ENCODE peak calls at places on chromosomes 4 and X, in five cellular contexts. T is heart left ventricle, H is Peyer's patch, E is tibial nerve, S is right lobe of liver. Z is an unnamed sample.

GRCh38 chr4:83320548-83320947 is 14.1 kb downstream of the HPSE start:
- DNase-seq in T (peak), H (no peak), E (peak), S (peak), Z (peak)

GRCh38 chr4:4783847-4784246 is 75.6 kb upstream of the MSX1 start:
- DNase-seq in T (no peak), H (no peak), E (no peak), S (no peak), Z (no peak)

GRCh38 chrX:31497086-31497485 is 425.2 kb upstream of the FTHL17 start:
- DNase-seq in T (no peak), H (no peak), E (no peak), S (no peak), Z (no peak)

GRCh38 chr4:31241504-31241903 is 521.3 kb downstream of the PCDH7 start:
- DNase-seq in T (no peak), H (no peak), E (no peak), S (no peak), Z (no peak)

GRCh38 chrX:131288738-131289511 is at the start of gene IGSF1:
- DNase-seq in T (no peak), H (no peak), E (peak), S (peak), Z (peak)

GRCh38 chrX:136268051-136269048 is 17.1 kb upstream of the MAP7D3 start:
- DNase-seq in T (peak), H (peak), E (peak), S (no peak), Z (peak)

GRCh38 chrX:53237056-53237455 is 12.0 kb upstream of the KDM5C start:
- DNase-seq in T (no peak), H (no peak), E (no peak), S (no peak), Z (no peak)

GRCh38 chrX:42149786-42150185 is 226.4 kb upstream of the CASK start:
- DNase-seq in T (no peak), H (no peak), E (no peak), S (no peak), Z (no peak)

GRCh38 chr4:51958199-51958968 is 61.8 kb downstream of the LRRC66 start:
- DNase-seq in T (no peak), H (no peak), E (no peak), S (no peak), Z (no peak)

GRCh38 chrX:70087857-70088256 is 25.6 kb downstream of the OTUD6A start:
- DNase-seq in T (peak), H (no peak), E (no peak), S (no peak), Z (no peak)

GRCh38 chrX:153765138-153766079 is 1.4 kb downstream of the PLXNB3 start:
- DNase-seq in T (no peak), H (no peak), E (no peak), S (peak), Z (peak)

GRCh38 chr4:119525005-119525749 is 103.4 kb downstream of the PDE5A start:
- DNase-seq in T (no peak), H (no peak), E (no peak), S (no peak), Z (no peak)

GRCh38 chrX:97211070-97211469 is 327.4 kb downstream of the RPA4 start:
- DNase-seq in T (no peak), H (no peak), E (no peak), S (no peak), Z (no peak)

GRCh38 chrX:24339911-24340310 is 20.5 kb upstream of the SUPT20HL1 start:
- DNase-seq in T (no peak), H (no peak), E (no peak), S (no peak), Z (no peak)

GRCh38 chrX:77572322-77572721 is 125.1 kb downstream of the FGF16 start:
- DNase-seq in T (no peak), H (no peak), E (no peak), S (no peak), Z (no peak)

GRCh38 chr4:39045791-39046221 is 13.6 kb upstream of the TMEM156 start:
- DNase-seq in T (no peak), H (no peak), E (no peak), S (no peak), Z (no peak)

GRCh38 chr4:23463071-23463470 is 426.8 kb downstream of the PPARGC1A start:
- DNase-seq in T (no peak), H (no peak), E (no peak), S (no peak), Z (no peak)

GRCh38 chr4:141210168-141210567 is 10.5 kb upstream of the ZNF330 start:
- DNase-seq in T (no peak), H (no peak), E (no peak), S (no peak), Z (no peak)

GRCh38 chrX:131626681-131627296 is 82.9 kb downstream of the OR13H1 start:
- DNase-seq in T (no peak), H (no peak), E (no peak), S (no peak), Z (no peak)

GRCh38 chrX:72297953-72298730 is 7.6 kb downstream of the CITED1 start:
- DNase-seq in T (no peak), H (no peak), E (no peak), S (no peak), Z (no peak)

GRCh38 chr4:110620352-110621327 is 2.2 kb downstream of the PITX2 start:
- DNase-seq in T (no peak), H (no peak), E (no peak), S (no peak), Z (no peak)

GRCh38 chr4:176664964-176665363 is 127.8 kb downstream of the VEGFC start:
- DNase-seq in T (no peak), H (no peak), E (no peak), S (no peak), Z (no peak)

GRCh38 chr4:169114341-169114974 is 104.4 kb upstream of the CBR4 start:
- DNase-seq in T (no peak), H (no peak), E (no peak), S (no peak), Z (no peak)

GRCh38 chr4:163063891-163064290 is 102.8 kb downstream of the NAF1 start:
- DNase-seq in T (no peak), H (no peak), E (no peak), S (no peak), Z (peak)

DNA sequence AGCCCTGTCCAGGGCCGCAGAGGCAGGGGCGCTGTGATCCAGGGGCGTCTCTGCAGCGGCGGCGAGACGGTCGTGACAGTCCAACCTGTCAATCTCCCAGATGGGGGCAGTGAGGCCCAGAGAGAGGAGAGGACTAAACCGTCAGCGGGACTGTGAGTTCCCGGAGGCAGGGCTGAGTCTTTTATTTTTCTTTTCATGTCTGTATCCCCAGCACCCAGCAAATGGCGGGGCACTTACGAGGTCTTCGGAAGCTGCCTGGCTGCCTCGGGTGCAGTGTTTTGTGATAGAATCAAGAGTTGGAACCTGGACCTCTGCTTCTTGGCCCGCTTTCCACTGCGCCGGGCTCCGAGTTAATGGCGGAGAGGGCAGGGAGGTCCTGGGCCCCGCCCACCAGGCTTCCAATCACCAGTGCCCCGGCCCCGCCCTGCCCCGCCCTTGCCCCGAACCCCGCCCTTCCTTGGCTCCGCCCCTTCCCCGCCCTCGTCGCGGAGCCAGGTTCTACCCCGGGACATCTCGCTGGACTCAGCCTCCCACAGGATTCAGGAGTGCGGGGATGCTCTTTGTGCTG is 35.3 kb upstream of the GRPEL1 start:
- DNase-seq in T (peak), H (peak), E (peak), S (peak), Z (peak)
- TF ChIP-seq POLR2A in T (peak), H (peak), E (peak), S (peak), Z (no peak)

DNA sequence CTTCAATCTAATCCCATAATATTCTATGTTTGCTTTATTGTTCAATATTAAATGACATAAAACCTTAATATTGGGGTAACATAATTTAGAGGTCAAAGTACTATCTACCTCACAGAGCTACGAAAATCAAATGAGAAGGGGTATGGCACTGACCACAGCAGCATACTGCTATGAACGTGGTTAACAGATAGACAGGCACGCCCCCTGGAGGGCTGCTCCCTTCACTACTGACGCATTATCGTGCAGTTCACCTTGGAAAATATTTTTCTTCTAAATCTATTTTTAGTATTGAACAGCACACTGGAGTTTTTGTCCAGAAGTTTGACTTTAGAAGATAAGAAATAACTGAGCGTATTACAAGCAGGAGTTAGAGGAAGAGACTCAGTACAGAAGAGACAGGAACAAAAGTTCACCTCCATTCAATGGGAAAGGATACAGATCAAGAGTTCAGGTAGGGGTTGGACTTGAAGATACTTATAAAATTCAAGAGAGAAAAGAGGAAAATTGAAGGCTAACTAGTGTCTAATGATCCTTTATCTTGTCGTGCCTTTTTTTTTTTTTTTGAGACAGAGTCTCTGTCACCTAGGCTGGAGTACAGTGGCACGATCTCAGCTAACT is 22.7 kb downstream of the MAP9 start:
- DNase-seq in T (peak), H (peak), E (peak), S (peak), Z (peak)
- TF ChIP-seq CTCF in T (peak), H (no peak), E (peak), S (peak), Z (peak)

DNA sequence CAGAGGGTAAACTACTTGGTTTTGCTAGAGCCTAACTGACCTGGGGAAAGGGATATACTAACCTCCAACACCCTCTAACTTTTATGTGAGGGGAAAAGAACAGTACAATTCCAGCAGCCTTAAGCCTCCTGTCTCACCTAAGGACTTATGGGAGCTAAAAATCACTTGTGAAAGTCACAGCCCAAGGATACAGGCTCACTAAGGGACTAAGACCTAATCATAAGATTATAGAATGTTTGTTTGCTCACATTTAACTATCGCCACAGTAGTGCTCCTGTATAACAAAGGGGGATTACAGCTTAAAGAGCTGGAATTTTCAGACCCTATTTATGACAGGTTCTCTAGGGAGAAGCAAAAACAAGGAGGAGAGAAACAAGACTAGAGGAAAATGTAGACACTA is 548.7 kb downstream of the DACH2 start:
- DNase-seq in T (no peak), H (no peak), E (no peak), S (no peak), Z (no peak)
- H3K27ac ChIP-seq in T (no peak), H (no peak), E (no peak), S (no peak), Z (no peak)

DNA sequence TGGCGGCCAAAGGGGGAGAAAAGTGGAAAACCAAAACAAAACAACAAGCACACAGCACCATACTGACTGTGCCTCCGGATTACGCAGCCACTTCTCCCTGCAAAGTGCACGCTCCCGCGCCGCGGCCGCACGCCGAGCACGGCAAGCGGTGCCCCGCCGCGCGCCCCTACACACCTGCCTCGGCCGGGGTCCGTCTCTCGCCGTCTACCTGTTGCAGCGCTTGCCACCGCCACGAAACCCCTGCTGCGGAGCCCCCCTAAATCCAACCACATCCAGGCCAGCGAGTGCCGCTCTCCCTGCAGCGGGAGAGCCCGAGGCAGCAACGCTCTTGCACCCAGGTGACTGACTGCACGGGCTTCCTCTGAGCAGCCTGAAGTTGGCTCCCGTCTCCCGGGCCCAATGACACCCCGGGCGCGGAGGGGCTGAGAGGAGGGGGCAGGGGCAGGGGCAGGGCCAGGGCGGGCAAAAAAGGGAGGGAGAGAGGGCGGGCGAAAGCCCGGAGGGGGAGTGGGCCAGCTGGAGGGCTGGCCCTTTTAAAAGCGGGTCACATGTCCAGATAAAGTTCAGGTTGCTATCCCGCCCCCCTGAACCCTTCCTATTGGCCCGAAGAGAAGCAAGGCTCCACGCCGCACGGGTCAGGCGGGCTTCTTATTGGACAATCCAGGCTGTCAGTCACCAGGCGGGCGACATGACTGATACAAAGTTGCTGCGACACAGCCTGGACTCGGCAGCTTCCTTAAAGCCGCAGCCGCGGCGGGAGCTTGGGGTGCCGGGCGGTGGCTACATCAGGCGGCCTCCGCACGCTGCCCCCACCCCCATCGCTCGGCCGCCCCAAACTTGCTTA is at the start of gene NR3C2:
- DNase-seq in T (peak), H (peak), E (peak), S (peak), Z (peak)
- TF ChIP-seq POLR2A in T (peak), H (peak), E (peak), S (peak), Z (peak)

GRCh38 chrX:16665089-16665488 is 15.1 kb downstream of the S100G start:
- DNase-seq in T (no peak), H (no peak), E (no peak), S (no peak), Z (no peak)

GRCh38 chrX:16666541-16666940 is 16.6 kb downstream of the S100G start:
- DNase-seq in T (no peak), H (no peak), E (no peak), S (no peak), Z (peak)

DNA sequence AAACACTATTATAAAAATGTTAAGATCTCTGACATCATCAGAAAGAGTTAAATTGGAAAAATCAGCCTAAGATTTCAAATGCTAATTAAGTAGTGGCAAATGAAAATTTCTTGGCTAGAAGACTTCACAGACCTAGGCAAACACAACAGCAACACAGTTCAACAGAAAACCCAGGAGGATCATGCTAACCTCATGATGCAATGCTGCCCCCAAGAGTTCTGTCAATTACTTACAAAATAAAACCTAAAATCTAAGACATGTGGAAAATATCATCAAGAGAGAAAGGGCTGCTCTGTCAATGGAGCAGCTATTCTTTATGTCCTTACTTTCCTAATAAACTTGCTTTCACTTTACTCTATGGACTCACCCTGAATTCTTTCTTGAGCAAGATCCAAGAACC is 21.0 kb downstream of the S100G start:
- DNase-seq in T (no peak), H (no peak), E (no peak), S (no peak), Z (peak)
- TF ChIP-seq CTCF in T (peak), H (no peak), E (peak), S (peak), Z (peak)

GRCh38 chr4:80062527-80062926 is 10.5 kb downstream of the ANTXR2 start:
- DNase-seq in T (no peak), H (no peak), E (no peak), S (no peak), Z (no peak)

GRCh38 chr4:80053140-80053910 is 19.7 kb downstream of the ANTXR2 start:
- DNase-seq in T (no peak), H (no peak), E (no peak), S (no peak), Z (no peak)

GRCh38 chr4:80054375-80054774 is 18.7 kb downstream of the ANTXR2 start:
- DNase-seq in T (no peak), H (no peak), E (no peak), S (no peak), Z (no peak)

DNA sequence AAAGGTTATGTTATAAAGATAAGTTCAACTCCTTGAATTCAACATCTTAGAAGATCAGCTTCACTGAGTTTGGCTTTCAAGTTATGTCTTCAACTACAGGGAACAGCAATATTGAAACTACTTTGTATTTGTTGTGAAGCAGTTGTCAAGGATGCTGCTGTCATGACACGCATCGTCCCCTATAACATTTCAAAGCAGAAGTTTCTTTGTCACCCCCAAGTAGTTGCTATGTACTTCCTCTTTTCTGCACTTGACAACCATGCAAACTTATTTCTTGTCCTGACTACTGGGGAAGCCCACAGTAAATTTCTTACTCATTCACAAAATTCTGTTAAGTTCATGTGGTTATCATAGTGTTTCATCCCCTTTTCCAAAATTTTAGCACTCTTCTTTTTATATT is 14.3 kb downstream of the ANTXR2 start:
- DNase-seq in T (no peak), H (peak), E (no peak), S (no peak), Z (no peak)
- H3K27ac ChIP-seq in T (no peak), H (peak), E (no peak), S (no peak), Z (no peak)

DNA sequence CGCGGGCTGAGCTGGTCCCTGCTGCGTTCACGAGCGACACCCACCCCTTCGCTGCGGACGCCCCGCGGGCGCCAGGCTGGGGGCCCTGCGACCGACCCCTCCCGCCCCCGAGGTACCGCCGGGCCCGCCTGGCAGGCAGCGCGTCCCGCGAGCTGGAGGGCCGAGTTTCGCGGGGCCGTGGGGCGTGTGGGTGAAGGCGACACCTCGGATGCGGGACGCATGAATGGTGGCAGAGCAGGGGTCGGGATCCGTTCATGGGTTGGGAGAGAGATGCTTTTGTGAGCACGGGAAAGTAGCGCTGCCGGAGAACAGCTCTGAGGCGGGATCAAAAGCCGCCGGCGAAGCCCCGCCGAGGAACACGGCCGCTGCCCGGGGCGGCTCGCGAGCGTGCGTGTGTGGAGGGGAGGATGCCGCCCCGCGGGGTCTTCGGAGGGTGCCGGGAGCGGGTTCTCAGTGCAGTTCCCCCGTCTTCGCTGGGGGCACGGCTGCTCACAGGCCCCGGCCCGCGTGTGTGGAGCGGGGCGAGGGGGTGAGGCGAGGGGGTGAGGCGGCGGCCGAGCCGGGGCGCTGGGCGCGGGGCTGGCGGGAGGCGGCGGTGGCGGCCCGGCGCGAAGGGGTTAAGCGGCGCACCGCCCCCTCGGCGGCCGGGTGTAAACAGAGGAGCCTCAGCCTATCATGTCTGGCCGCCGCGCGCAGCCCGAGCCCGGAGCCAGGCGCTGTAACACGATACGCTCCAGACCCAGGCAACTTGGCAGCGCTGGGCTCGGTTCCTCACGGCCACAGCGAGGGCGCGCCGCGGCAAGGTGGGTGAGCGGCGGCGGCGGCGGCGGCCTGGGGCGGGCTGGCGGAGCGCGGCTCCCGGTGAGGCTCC is 205.3 kb downstream of the TENM3 start:
- DNase-seq in T (peak), H (peak), E (peak), S (peak), Z (peak)
- TF ChIP-seq POLR2A in T (peak), H (no peak), E (peak), S (peak), Z (peak)

GRCh38 chr4:9716093-9716492 is 65.3 kb upstream of the DRD5 start:
- DNase-seq in T (no peak), H (no peak), E (no peak), S (no peak), Z (no peak)
- TF ChIP-seq CTCF in T (no peak), H (no peak), E (no peak), S (no peak), Z (no peak)